ENCODE peak calls at places on chromosomes 3 and 15, in six cellular contexts. One of them, this sample, is unnamed.

GRCh38 chr15:85403745-85404144 is 23.3 kb downstream of the AKAP13 start:
- DNase-seq in spleen: no peak
- DNase-seq in Peyer's patch: no peak
- DNase-seq in adrenal gland: no peak
- DNase-seq in testis: no peak
- DNase-seq in IMR-90: peak; percentile 59
- DNase-seq in this sample: no peak

GRCh38 chr15:35289029-35289617 is 204.0 kb upstream of the NANOGP8 start:
- DNase-seq in spleen: no peak
- DNase-seq in adrenal gland: peak; percentile 31
- DNase-seq in Peyer's patch: no peak
- DNase-seq in IMR-90: peak; percentile 81
- DNase-seq in testis: peak; percentile 22
- DNase-seq in this sample: no peak

GRCh38 chr15:84929795-84930371 is 45.4 kb downstream of the SLC28A1 start:
- DNase-seq in IMR-90: peak; percentile 72
- DNase-seq in testis: no peak
- DNase-seq in Peyer's patch: no peak
- DNase-seq in adrenal gland: peak; percentile 57
- DNase-seq in spleen: no peak
- DNase-seq in this sample: no peak

GRCh38 chr3:174408310-174408709 is 450.8 kb upstream of the NAALADL2 start:
- DNase-seq in testis: no peak
- DNase-seq in IMR-90: peak; percentile 58
- DNase-seq in spleen: no peak
- DNase-seq in adrenal gland: no peak
- DNase-seq in Peyer's patch: no peak
- DNase-seq in this sample: no peak

GRCh38 chr3:78847603-78848002 is 920.2 kb downstream of the ROBO1 start:
- DNase-seq in testis: no peak
- DNase-seq in Peyer's patch: no peak
- DNase-seq in IMR-90: no peak
- DNase-seq in spleen: no peak
- DNase-seq in adrenal gland: no peak
- DNase-seq in this sample: no peak

GRCh38 chr3:28467414-28467813 is 118.8 kb upstream of the AZI2 start:
- DNase-seq in spleen: no peak
- DNase-seq in adrenal gland: no peak
- DNase-seq in testis: no peak
- DNase-seq in Peyer's patch: no peak
- DNase-seq in IMR-90: no peak
- DNase-seq in this sample: no peak

GRCh38 chr3:42014443-42014945 is 52.6 kb upstream of the ULK4 start:
- DNase-seq in IMR-90: no peak
- DNase-seq in Peyer's patch: peak; percentile 57
- DNase-seq in testis: peak; percentile 35
- DNase-seq in adrenal gland: no peak
- DNase-seq in spleen: no peak
- DNase-seq in this sample: no peak

GRCh38 chr3:151766454-151766853 is 32.7 kb downstream of the AADACL2 start:
- DNase-seq in testis: no peak
- DNase-seq in IMR-90: peak; percentile 22
- DNase-seq in spleen: no peak
- DNase-seq in Peyer's patch: no peak
- DNase-seq in adrenal gland: no peak
- DNase-seq in this sample: no peak

DNA sequence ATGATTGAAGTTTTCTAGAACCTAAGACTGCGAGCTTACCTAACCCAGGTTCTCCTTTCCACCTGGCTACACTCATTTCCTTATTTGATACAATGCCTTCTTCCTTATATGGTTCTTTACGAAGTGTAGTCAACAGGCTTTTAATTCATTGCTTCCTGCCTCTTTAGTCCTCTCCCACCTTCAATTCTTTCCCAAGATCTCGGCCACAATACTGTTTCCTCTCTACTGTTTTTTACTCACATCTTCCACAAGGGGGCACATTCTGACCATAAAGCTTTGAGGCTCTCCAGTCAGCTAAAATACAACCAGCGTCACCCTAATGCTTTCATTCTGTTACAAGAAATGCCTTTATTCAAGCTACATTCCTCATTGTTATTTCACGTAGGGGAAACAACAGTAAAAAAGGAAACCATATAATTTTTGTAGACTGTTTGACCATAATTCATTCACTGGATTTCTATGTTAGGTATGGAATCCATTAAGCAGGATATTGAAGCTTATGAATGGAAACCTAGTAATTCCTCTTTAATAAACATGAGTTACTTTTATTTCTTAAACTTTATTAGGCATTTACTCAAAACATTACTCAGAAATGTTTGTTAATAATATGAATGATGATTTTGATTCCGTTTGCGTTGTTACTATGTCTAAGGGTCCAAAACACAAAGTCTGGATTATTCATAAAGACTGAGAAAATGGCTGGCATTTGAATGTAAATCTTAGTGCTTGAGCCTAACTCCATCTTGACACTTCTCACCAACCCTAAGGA is 29.5 kb upstream of the VEPH1 start:
- DNase-seq in spleen: no peak
- DNase-seq in testis: no peak
- DNase-seq in Peyer's patch: no peak
- DNase-seq in IMR-90: peak; percentile 92
- DNase-seq in adrenal gland: peak; percentile 40
- DNase-seq in this sample: no peak
- TF ChIP-seq POLR2A in spleen: no peak
- TF ChIP-seq POLR2A in testis: no peak
- TF ChIP-seq POLR2A in Peyer's patch: no peak
- TF ChIP-seq POLR2A in IMR-90: no peak
- TF ChIP-seq POLR2A in adrenal gland: no peak
- TF ChIP-seq POLR2A in this sample: no peak

DNA sequence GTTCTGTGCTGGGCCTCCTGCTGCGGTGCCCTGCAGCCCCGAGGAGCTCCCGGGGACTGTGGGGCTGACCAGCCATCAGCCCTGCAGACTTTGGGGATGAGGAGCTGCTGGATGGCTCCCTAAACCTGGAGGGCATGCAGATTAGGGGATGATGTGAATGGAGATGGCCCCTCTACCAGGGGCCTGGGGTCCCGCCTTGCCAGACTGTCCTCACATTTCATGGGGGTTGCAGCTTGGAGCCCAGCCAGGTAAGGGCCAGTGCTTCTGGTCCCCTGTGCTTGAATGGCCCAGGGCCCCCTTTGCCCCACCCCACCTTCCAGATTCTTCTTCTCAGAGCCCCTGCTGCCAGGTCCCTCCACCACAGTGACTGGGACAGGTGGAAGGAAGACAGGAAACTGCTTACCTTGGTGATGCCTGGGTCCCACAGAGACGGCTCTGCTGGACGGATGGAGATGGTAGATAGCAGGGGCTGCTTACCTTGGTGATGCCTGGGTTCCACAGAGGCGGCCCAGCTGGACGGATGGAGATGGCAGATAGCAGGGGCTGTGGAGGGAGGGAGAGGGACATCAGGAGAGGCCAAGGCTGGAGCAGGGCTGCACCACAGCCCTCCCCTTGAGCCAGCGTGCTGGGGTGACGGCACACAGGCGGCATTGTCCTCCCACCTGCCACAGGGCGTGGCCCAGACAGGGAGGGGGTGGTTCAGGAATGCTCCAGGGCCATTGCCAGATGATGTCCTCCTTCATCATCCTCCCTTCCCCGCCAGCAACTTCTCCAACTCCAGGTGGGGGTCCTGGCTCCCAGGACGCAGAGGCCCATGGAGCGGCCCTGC is at the start of gene SPTBN5:
- DNase-seq in testis: no peak
- DNase-seq in IMR-90: no peak
- DNase-seq in adrenal gland: no peak
- DNase-seq in Peyer's patch: no peak
- DNase-seq in spleen: no peak
- DNase-seq in this sample: no peak
- H3K4me3 ChIP-seq in testis: no peak within 1 kb of the TSS
- H3K4me3 ChIP-seq in IMR-90: no peak within 1 kb of the TSS
- H3K4me3 ChIP-seq in adrenal gland: peak within 1 kb of the TSS; percentile 32
- H3K4me3 ChIP-seq in Peyer's patch: no peak within 1 kb of the TSS
- H3K4me3 ChIP-seq in spleen: no peak within 1 kb of the TSS
- H3K4me3 ChIP-seq in this sample: no peak within 1 kb of the TSS

GRCh38 chr3:48464713-48465221 is 18.2 kb downstream of the ATRIP start:
- DNase-seq in spleen: peak; percentile 81
- DNase-seq in adrenal gland: peak; percentile 48
- DNase-seq in IMR-90: no peak
- DNase-seq in Peyer's patch: no peak
- DNase-seq in testis: no peak
- DNase-seq in this sample: no peak

GRCh38 chr3:48466386-48467109 is 20.0 kb downstream of the ATRIP start:
- DNase-seq in IMR-90: no peak
- DNase-seq in Peyer's patch: no peak
- DNase-seq in adrenal gland: no peak
- DNase-seq in testis: no peak
- DNase-seq in spleen: peak; percentile 86
- DNase-seq in this sample: no peak

GRCh38 chr3:48463703-48464102 is 17.2 kb downstream of the ATRIP start:
- DNase-seq in IMR-90: no peak
- DNase-seq in Peyer's patch: no peak
- DNase-seq in adrenal gland: no peak
- DNase-seq in spleen: peak; percentile 70
- DNase-seq in testis: no peak
- DNase-seq in this sample: no peak

GRCh38 chr3:48465531-48466378 is 19.2 kb downstream of the ATRIP start:
- DNase-seq in IMR-90: peak; percentile 100
- DNase-seq in adrenal gland: peak; percentile 97
- DNase-seq in testis: peak; percentile 98
- DNase-seq in spleen: peak; percentile 98
- DNase-seq in Peyer's patch: peak; percentile 93
- DNase-seq in this sample: peak; percentile 95

DNA sequence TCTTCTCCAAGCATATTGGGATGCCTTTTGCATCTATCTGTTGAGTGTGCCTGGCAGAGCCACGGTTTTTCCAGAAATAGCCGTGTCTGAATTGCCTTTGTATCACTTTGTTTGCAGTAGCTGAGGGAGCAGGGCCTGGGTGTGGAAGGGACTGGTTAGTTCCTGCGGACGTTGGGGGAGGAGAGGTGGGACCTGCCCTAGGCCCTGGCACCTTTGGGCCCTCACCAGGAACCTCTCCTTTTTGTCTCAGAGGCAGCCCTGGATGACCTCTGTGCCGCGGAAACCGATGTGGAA is 18.6 kb downstream of the ATRIP start:
- DNase-seq in testis: no peak
- DNase-seq in adrenal gland: no peak
- DNase-seq in spleen: no peak
- DNase-seq in Peyer's patch: no peak
- DNase-seq in IMR-90: no peak
- DNase-seq in this sample: no peak
- TF ChIP-seq POLR2A in testis: no peak
- TF ChIP-seq POLR2A in adrenal gland: no peak
- TF ChIP-seq POLR2A in spleen: no peak
- TF ChIP-seq POLR2A in Peyer's patch: no peak
- TF ChIP-seq POLR2A in IMR-90: no peak
- TF ChIP-seq POLR2A in this sample: no peak

DNA sequence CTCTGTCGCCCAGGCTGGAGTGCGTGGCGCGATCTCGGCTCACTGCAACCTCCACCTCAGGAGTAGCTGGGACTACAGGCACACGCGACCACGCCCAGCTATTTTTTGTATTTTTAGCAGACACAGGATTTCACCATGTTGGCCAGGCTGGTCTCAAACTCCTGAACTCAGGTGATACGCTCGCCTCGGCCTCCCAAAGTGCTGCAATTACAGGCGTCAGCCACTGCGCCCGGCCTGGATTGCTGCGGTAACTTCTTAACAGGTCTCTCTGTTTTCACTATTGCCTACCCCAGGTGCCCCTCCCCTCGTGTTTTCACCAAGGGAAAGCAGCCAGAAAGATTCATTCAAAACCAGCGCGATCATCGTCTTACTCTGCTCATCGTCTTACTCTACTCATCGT is 10.5 kb downstream of the ADAMTS7 start:
- DNase-seq in spleen: peak; percentile 73
- DNase-seq in adrenal gland: no peak
- DNase-seq in Peyer's patch: no peak
- DNase-seq in IMR-90: no peak
- DNase-seq in testis: no peak
- DNase-seq in this sample: no peak
- H3K4me3 ChIP-seq in spleen: no peak overlapping the region
- H3K4me3 ChIP-seq in adrenal gland: no peak overlapping the region
- H3K4me3 ChIP-seq in Peyer's patch: no peak overlapping the region
- H3K4me3 ChIP-seq in IMR-90: no peak overlapping the region
- H3K4me3 ChIP-seq in testis: peak overlapping the region; percentile 34
- H3K4me3 ChIP-seq in this sample: no peak overlapping the region

GRCh38 chr3:195811756-195812155 is at the start of gene MUC4:
- DNase-seq in spleen: peak; percentile 64
- DNase-seq in IMR-90: no peak
- DNase-seq in Peyer's patch: no peak
- DNase-seq in adrenal gland: no peak
- DNase-seq in testis: no peak
- DNase-seq in this sample: no peak
- TF ChIP-seq POLR2A in spleen: no peak
- TF ChIP-seq POLR2A in IMR-90: no peak
- TF ChIP-seq POLR2A in Peyer's patch: no peak
- TF ChIP-seq POLR2A in adrenal gland: no peak
- TF ChIP-seq POLR2A in testis: no peak
- TF ChIP-seq POLR2A in this sample: no peak

DNA sequence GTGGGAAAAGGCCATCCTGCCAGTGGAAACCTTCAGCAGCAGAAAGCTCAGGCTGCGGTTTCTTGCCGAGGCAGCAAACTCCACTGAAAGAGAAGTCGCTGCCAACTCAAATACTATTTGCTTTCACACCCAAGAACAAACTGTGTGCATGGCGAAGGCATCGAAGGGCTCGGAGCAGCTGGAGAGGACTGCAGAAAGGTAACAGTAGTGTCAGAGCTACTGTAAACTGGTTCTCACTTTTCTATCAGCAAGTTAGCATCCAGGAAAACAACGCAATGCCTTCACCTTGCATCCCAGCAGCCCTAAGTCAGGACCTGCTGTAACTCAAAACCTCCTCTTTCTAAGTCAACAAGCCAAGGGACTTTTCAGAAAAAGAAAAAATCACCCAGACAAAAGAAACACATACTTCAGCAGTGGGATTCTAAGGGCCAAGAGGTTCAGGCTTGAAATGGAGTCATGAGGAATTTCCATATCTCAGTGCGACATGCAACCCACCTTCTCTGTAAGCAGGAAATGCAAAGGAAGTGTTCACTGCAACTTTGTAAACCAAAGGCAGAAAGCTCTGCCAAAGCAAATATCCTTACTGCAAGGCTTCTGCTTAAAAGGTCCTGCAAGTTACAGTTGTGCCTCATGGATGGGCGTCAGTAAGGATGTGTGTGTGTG is 193.5 kb downstream of the FOXP1 start:
- DNase-seq in spleen: peak; percentile 78
- DNase-seq in adrenal gland: no peak
- DNase-seq in IMR-90: peak; percentile 65
- DNase-seq in testis: peak; percentile 26
- DNase-seq in Peyer's patch: peak; percentile 51
- DNase-seq in this sample: no peak
- H3K4me3 ChIP-seq in spleen: no peak overlapping the region
- H3K4me3 ChIP-seq in adrenal gland: peak overlapping the region; percentile 21
- H3K4me3 ChIP-seq in IMR-90: no peak overlapping the region
- H3K4me3 ChIP-seq in testis: no peak overlapping the region
- H3K4me3 ChIP-seq in Peyer's patch: peak overlapping the region; percentile 7
- H3K4me3 ChIP-seq in this sample: no peak overlapping the region